ENCODE peak calls at places on chromosomes 16 and 17, in ten cellular contexts. F, X, T, S, Y, P, B, D, A and W are unnamed samples.

GRCh38 chr16:88494335-88495154 is 41.5 kb downstream of the ZFPM1 start:
- DNase-seq in F (no peak), X (no peak), T (no peak), S (no peak), Y (no peak), P (no peak), B (no peak), D (no peak), A (no peak), W (no peak)

GRCh38 chr17:29588561-29589411 is 662 bp downstream of the GIT1 start:
- DNase-seq in F (peak), X (peak), T (no peak), S (no peak), Y (no peak), P (peak), B (no peak), D (peak), A (peak), W (peak)

GRCh38 chr17:81277938-81278693 is 17.0 kb downstream of the SLC38A10 start:
- DNase-seq in F (no peak), X (no peak), T (no peak), S (no peak), Y (no peak), P (no peak), B (no peak), D (peak), A (no peak), W (no peak)

GRCh38 chr17:47882247-47882646 is 13.8 kb upstream of the SP2 start:
- DNase-seq in F (no peak), X (no peak), T (no peak), S (no peak), Y (peak), P (no peak), B (no peak), D (no peak), A (no peak), W (no peak)

GRCh38 chr16:49526966-49527365 is 153.4 kb downstream of the C16orf78 start:
- DNase-seq in F (no peak), X (no peak), T (no peak), S (no peak), Y (no peak), P (no peak), B (no peak), D (no peak), A (no peak), W (no peak)

GRCh38 chr16:84567446-84567962 is 50.4 kb downstream of the COTL1 start:
- DNase-seq in F (no peak), X (no peak), T (no peak), S (no peak), Y (no peak), P (no peak), B (no peak), D (no peak), A (no peak), W (no peak)

GRCh38 chr17:28041844-28042656 is 427 bp upstream of the NLK start:
- DNase-seq in F (peak), X (no peak), T (no peak), S (no peak), Y (no peak), P (no peak), B (no peak), D (no peak), A (no peak), W (peak)

GRCh38 chr16:47054306-47054705 is 80.8 kb upstream of the DNAJA2 start:
- DNase-seq in F (no peak), X (no peak), T (no peak), S (no peak), Y (no peak), P (no peak), B (no peak), D (no peak), A (no peak), W (no peak)

GRCh38 chr16:23781176-23781575 is 26.4 kb downstream of the CHP2 start:
- DNase-seq in F (no peak), X (no peak), T (no peak), S (no peak), Y (peak), P (no peak), B (no peak), D (no peak), A (no peak), W (no peak)

GRCh38 chr16:84050316-84050715 is 7.7 kb upstream of the SLC38A8 start:
- DNase-seq in F (no peak), X (no peak), T (no peak), S (no peak), Y (no peak), P (no peak), B (peak), D (no peak), A (no peak), W (no peak)

GRCh38 chr16:24009955-24010354 is 174.2 kb downstream of the PRKCB start:
- DNase-seq in F (no peak), X (no peak), T (no peak), S (no peak), Y (no peak), P (no peak), B (no peak), D (no peak), A (no peak), W (no peak)

GRCh38 chr16:69555437-69555836 is 10.3 kb upstream of the NFAT5 start:
- DNase-seq in F (no peak), X (no peak), T (no peak), S (no peak), Y (no peak), P (no peak), B (no peak), D (no peak), A (peak), W (no peak)

GRCh38 chr16:48114410-48114809 is 41.4 kb downstream of the ABCC12 start:
- DNase-seq in F (no peak), X (no peak), T (no peak), S (no peak), Y (no peak), P (no peak), B (no peak), D (no peak), A (no peak), W (no peak)

GRCh38 chr16:9965079-9965478 is 217.1 kb downstream of the GRIN2A start:
- DNase-seq in F (no peak), X (no peak), T (no peak), S (no peak), Y (no peak), P (no peak), B (no peak), D (no peak), A (no peak), W (no peak)

GRCh38 chr16:50306287-50306686 is 39.9 kb downstream of the ADCY7 start:
- DNase-seq in F (no peak), X (no peak), T (no peak), S (no peak), Y (no peak), P (no peak), B (peak), D (no peak), A (no peak), W (no peak)

GRCh38 chr17:32569171-32570080 is 82.6 kb downstream of the CDK5R1 start:
- DNase-seq in F (no peak), X (no peak), T (no peak), S (no peak), Y (no peak), P (no peak), B (no peak), D (no peak), A (no peak), W (no peak)

GRCh38 chr16:78768226-78768625 is 668.8 kb downstream of the WWOX start:
- DNase-seq in F (no peak), X (no peak), T (no peak), S (no peak), Y (no peak), P (no peak), B (no peak), D (peak), A (no peak), W (no peak)

GRCh38 chr16:51134876-51135275 is 16.2 kb downstream of the SALL1 start:
- DNase-seq in F (no peak), X (no peak), T (no peak), S (no peak), Y (no peak), P (no peak), B (no peak), D (no peak), A (no peak), W (no peak)

GRCh38 chr17:9170822-9171221 is 149.5 kb downstream of the NTN1 start:
- DNase-seq in F (no peak), X (no peak), T (no peak), S (no peak), Y (no peak), P (no peak), B (no peak), D (no peak), A (no peak), W (no peak)

GRCh38 chr16:87671715-87672270 is 69.5 kb downstream of the JPH3 start:
- DNase-seq in F (no peak), X (no peak), T (no peak), S (no peak), Y (no peak), P (no peak), B (no peak), D (no peak), A (no peak), W (no peak)

GRCh38 chr17:4310349-4311060 is 46.7 kb upstream of the ANKFY1 start:
- DNase-seq in F (no peak), X (no peak), T (no peak), S (no peak), Y (no peak), P (no peak), B (no peak), D (peak), A (no peak), W (no peak)

GRCh38 chr16:58024673-58025350 is 742 bp upstream of the MMP15 start:
- DNase-seq in F (no peak), X (no peak), T (no peak), S (no peak), Y (no peak), P (no peak), B (no peak), D (peak), A (peak), W (peak)

GRCh38 chr17:59761385-59762021 is 54.0 kb downstream of the VMP1 start:
- DNase-seq in F (no peak), X (no peak), T (no peak), S (no peak), Y (no peak), P (no peak), B (no peak), D (no peak), A (no peak), W (no peak)

GRCh38 chr16:85689950-85690320 is 1.2 kb upstream of the GINS2 start:
- DNase-seq in F (no peak), X (no peak), T (no peak), S (no peak), Y (no peak), P (no peak), B (no peak), D (no peak), A (no peak), W (no peak)

GRCh38 chr17:385195-385835 is 32.7 kb upstream of the RPH3AL start:
- DNase-seq in F (peak), X (no peak), T (peak), S (no peak), Y (no peak), P (no peak), B (peak), D (peak), A (no peak), W (no peak)

GRCh38 chr16:354971-355441 is 2.5 kb upstream of the AXIN1 start:
- DNase-seq in F (no peak), X (no peak), T (no peak), S (no peak), Y (no peak), P (no peak), B (no peak), D (no peak), A (no peak), W (no peak)

GRCh38 chr16:12440233-12440530 is 363.5 kb downstream of the CPPED1 start:
- DNase-seq in F (no peak), X (no peak), T (no peak), S (no peak), Y (no peak), P (no peak), B (no peak), D (no peak), A (no peak), W (no peak)

GRCh38 chr17:20095366-20096080 is 86.4 kb downstream of the SPECC1 start:
- DNase-seq in F (peak), X (peak), T (peak), S (peak), Y (peak), P (no peak), B (peak), D (peak), A (peak), W (peak)

GRCh38 chr17:64497565-64498035 is 746 bp upstream of the POLG2 start:
- DNase-seq in F (no peak), X (no peak), T (no peak), S (no peak), Y (no peak), P (no peak), B (no peak), D (no peak), A (no peak), W (no peak)

GRCh38 chr17:6435051-6435450 is at the start of gene AIPL1:
- DNase-seq in F (no peak), X (no peak), T (no peak), S (no peak), Y (no peak), P (no peak), B (no peak), D (no peak), A (no peak), W (no peak)

GRCh38 chr16:4894276-4895150 is 42.4 kb downstream of the PPL start:
- DNase-seq in F (peak), X (no peak), T (no peak), S (no peak), Y (no peak), P (no peak), B (no peak), D (no peak), A (no peak), W (no peak)
- TF ChIP-seq POLR2A in F (no peak), X (no peak), T (no peak), S (no peak), Y (no peak), P (no peak), B (no peak), D (no peak), A (no peak), W (no peak)

GRCh38 chr17:75077072-75077489 is 10.7 kb upstream of the SLC16A5 start:
- DNase-seq in F (no peak), X (no peak), T (no peak), S (no peak), Y (no peak), P (peak), B (no peak), D (no peak), A (no peak), W (no peak)
- TF ChIP-seq POLR2A in F (no peak), X (no peak), T (no peak), S (no peak), Y (no peak), P (no peak), B (no peak), D (no peak), A (no peak), W (no peak)

DNA sequence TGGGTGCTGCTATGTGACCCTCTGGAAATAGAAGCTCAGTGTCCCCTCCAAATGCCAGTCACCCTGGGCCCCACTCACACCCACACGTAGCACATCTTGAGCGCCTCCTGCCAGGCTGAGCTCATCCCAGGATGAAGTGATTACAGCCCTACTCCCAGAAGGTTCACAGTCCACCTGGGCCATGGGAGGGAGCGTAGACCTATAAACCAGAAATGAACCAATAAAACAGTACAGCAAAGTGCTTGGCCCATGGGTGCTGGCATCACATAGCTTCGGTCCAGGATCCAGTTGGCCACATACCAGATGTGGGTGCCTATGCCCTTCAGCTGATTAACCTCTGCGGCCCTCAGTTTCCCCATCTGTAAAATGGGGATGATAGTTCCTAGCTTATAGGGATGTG is 2.2 kb upstream of the BICDL2 start:
- DNase-seq in F (no peak), X (no peak), T (no peak), S (no peak), Y (no peak), P (no peak), B (no peak), D (no peak), A (no peak), W (no peak)
- TF ChIP-seq POLR2A in F (no peak), X (no peak), T (no peak), S (no peak), Y (no peak), P (no peak), B (no peak), D (no peak), A (no peak), W (no peak)

GRCh38 chr16:29804455-29805231 is 1.7 kb upstream of the MAZ start:
- DNase-seq in F (no peak), X (no peak), T (peak), S (no peak), Y (peak), P (no peak), B (peak), D (peak), A (peak), W (no peak)

GRCh38 chr16:29806096-29806579 is at the start of gene MAZ:
- DNase-seq in F (no peak), X (no peak), T (no peak), S (no peak), Y (no peak), P (no peak), B (no peak), D (no peak), A (no peak), W (peak)

GRCh38 chr16:29806641-29807425 is 504 bp downstream of the MAZ start:
- DNase-seq in F (no peak), X (no peak), T (no peak), S (no peak), Y (peak), P (no peak), B (peak), D (peak), A (peak), W (peak)

GRCh38 chr16:29804020-29804419 is 2.3 kb upstream of the MAZ start:
- DNase-seq in F (no peak), X (no peak), T (no peak), S (no peak), Y (no peak), P (no peak), B (no peak), D (no peak), A (no peak), W (no peak)

DNA sequence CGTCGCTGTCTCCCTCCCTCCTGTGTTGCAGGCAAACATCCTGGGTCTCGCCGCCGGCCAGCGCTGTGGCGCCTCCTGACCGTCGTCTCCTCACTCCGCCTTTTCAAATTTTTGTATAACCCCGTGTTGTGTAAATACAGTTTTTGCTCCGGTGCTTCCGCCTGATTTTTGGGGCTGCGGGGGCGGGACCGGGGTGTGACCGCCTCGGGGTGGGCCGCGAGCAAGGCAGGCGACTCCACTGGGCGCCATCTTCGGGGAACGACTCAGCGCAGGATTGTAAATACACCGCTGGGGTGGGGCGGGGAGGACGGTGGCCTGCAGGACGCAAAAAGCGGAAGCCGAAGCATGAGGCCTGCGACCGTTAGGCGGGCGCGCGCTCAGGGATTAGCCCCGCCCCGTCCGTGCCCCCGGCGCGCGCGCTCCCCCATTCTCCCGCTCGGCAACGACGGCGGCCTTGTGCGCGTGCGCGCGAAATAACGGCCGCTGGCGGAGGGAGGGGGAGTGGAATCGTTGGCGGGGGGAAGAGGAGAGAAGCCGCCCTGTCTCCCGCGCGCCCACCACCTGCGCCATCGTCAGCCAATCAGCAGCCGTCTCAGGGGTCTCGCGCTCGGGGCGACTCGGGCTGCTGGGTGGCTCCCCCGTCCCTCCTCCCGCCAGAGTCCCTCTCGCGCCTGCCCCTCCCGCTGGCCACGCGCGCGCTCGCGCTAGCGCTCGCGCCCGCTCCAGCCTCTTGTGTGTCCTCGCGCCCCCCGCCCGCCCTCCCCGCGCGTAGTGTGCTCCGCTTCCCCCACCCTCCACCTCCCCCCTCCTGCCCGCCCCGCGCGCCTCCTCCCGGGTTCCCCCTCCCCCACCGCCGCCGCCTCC is 865 bp upstream of the MAZ start:
- DNase-seq in F (peak), X (peak), T (peak), S (peak), Y (peak), P (peak), B (peak), D (peak), A (peak), W (peak)
- TF ChIP-seq POLR2A in F (peak), X (no peak), T (peak), S (no peak), Y (peak), P (peak), B (peak), D (no peak), A (peak), W (peak)

DNA sequence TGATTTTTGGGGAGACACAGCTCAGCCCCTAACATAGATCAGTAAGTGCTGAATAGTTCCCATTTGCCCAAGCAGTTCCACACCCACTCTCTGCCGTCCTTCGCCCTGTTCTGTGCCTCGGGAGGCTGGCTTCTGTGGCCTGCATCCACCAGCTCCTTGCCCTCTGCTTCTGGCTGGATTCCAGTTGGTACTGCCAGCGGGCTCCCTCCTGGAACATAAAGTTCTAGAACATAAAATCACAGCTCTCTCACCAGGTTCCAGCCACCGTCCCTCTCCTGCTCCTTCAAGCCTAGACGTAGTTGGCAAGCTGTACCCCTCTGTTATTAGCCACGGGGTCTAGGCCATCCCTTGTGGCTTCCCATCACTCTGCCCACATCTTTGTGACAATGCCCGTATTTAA is 3.9 kb upstream of the MRPS23 start:
- DNase-seq in F (no peak), X (no peak), T (no peak), S (no peak), Y (peak), P (no peak), B (peak), D (peak), A (no peak), W (no peak)
- TF ChIP-seq POLR2A in F (no peak), X (no peak), T (no peak), S (no peak), Y (no peak), P (no peak), B (no peak), D (no peak), A (no peak), W (no peak)

DNA sequence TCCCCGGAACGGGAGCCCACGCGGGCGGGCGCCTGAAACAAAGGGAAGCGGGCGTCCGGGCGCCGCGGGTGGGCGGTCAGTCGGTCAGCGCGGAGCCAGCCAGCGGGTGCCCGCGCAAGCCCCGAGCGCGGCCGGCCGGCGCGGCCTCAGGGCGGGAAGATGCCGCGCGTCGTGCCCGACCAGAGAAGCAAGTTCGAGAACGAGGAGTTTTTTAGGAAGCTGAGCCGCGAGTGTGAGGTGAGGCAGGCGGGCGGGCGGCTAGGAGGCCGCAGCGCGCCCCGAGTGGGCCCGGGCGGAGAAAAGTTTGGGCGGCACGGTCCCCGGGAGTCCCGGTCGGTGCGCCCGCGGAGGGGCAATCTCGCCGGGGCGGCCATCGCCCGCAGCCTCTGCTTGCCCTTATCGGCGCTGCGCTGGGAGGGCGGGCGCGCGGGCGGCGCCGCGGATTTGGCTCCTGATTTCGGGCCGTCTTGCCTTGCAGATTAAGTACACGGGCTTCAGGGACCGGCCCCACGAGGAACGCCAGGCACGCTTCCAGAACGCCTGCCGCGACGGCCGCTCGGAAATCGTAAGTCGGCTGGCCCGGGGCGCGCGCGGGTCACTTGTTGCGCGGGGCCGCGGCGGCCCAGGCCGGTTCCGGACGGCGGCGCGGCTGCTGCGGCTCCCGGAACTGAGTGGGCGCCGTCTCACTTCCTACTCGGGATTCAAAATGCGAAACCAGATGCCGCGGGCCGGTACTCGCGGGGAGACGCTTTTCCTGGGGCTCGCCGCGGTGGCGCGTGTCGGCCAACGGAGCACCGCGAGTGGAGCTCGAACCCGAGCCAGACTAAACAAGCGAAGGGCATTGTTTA is 524 bp downstream of the CBFB start:
- DNase-seq in F (peak), X (peak), T (peak), S (no peak), Y (peak), P (peak), B (peak), D (peak), A (peak), W (peak)
- TF ChIP-seq POLR2A in F (peak), X (no peak), T (peak), S (peak), Y (peak), P (peak), B (no peak), D (no peak), A (peak), W (no peak)